ENCODE peak calls at places on chromosomes 3 and 15, in five cellular contexts. O is T-helper 2 cell treated with Interferon-gamma antibody and Interleukin-4, amounts not matched to agents 5 μg/mL and 100 μg/mL, for 36 hours; V is fibroblast of lung; J is NCI-H774; Q is ureter. G is an unnamed sample.

GRCh38 chr3:177831361-177831760 is 634.1 kb upstream of the TBL1XR1 start:
- DNase-seq in V (no peak), O (no peak), J (no peak), Q (no peak), G (no peak)

GRCh38 chr15:77672110-77672509 is 39.4 kb upstream of the LINGO1 start:
- DNase-seq in J (no peak), O (no peak), Q (no peak), V (no peak), G (no peak)

GRCh38 chr15:89963301-89964288 is 37.5 kb upstream of the ZNF710 start:
- DNase-seq in O (no peak), V (no peak), J (no peak), Q (no peak), G (no peak)

GRCh38 chr3:50028336-50028735 is 60.4 kb upstream of the RBM5 start:
- DNase-seq in V (peak; percentile 96), J (no peak), Q (no peak), O (no peak), G (no peak)

GRCh38 chr3:62372621-62373041 is 719 bp downstream of the FEZF2 start:
- DNase-seq in J (no peak), V (peak; percentile 8), Q (no peak), O (no peak), G (no peak)

GRCh38 chr3:171415070-171415469 is 45.1 kb downstream of the TNIK start:
- DNase-seq in O (no peak), Q (no peak), J (no peak), V (peak; percentile 93), G (no peak)

GRCh38 chr15:61327019-61327631 is 98.0 kb upstream of the RORA start:
- DNase-seq in O (no peak), J (peak; percentile 65), Q (no peak), V (no peak), G (no peak)

GRCh38 chr15:45180648-45181436 is 6.9 kb downstream of the SHF start:
- DNase-seq in O (no peak), J (no peak), Q (no peak), V (no peak), G (no peak)

G was measured in tibial artery.